ENCODE peak calls at places on chromosomes 5 and 9, in nine cellular contexts. One of them, this sample, is unnamed.

GRCh38 chr9:127549771-127550170 is 62.3 kb upstream of the STXBP1 start:
- DNase-seq in CD8-positive, alpha-beta T cell: no peak
- DNase-seq in astrocyte of the spinal cord: no peak
- DNase-seq in left ventricle myocardium inferior: no peak
- DNase-seq in pancreas: no peak
- DNase-seq in foreskin fibroblast: no peak
- DNase-seq in fibroblast of the aortic adventitia: no peak
- DNase-seq in SK-N-SH: no peak
- DNase-seq in AG09309: no peak
- DNase-seq in this sample: no peak

GRCh38 chr9:126226991-126227937 is 99.4 kb upstream of the MVB12B start:
- DNase-seq in CD8-positive, alpha-beta T cell: no peak
- DNase-seq in astrocyte of the spinal cord: no peak
- DNase-seq in left ventricle myocardium inferior: no peak
- DNase-seq in pancreas: no peak
- DNase-seq in foreskin fibroblast: no peak
- DNase-seq in fibroblast of the aortic adventitia: no peak
- DNase-seq in SK-N-SH: no peak
- DNase-seq in AG09309: no peak
- DNase-seq in this sample: no peak

GRCh38 chr5:54362434-54362833 is 52.1 kb upstream of the ARL15 start:
- DNase-seq in CD8-positive, alpha-beta T cell: no peak
- DNase-seq in astrocyte of the spinal cord: peak; percentile 7
- DNase-seq in left ventricle myocardium inferior: no peak
- DNase-seq in pancreas: no peak
- DNase-seq in foreskin fibroblast: peak; percentile 50
- DNase-seq in fibroblast of the aortic adventitia: peak; percentile 68
- DNase-seq in SK-N-SH: no peak
- DNase-seq in AG09309: peak; percentile 61
- DNase-seq in this sample: no peak

GRCh38 chr5:56402273-56403223 is 169.4 kb upstream of the ANKRD55 start:
- DNase-seq in CD8-positive, alpha-beta T cell: no peak
- DNase-seq in astrocyte of the spinal cord: no peak
- DNase-seq in left ventricle myocardium inferior: no peak
- DNase-seq in pancreas: no peak
- DNase-seq in foreskin fibroblast: no peak
- DNase-seq in fibroblast of the aortic adventitia: no peak
- DNase-seq in SK-N-SH: peak; percentile 35
- DNase-seq in AG09309: no peak
- DNase-seq in this sample: no peak

GRCh38 chr5:177336112-177336511 is 15.4 kb downstream of the LMAN2 start:
- DNase-seq in CD8-positive, alpha-beta T cell: no peak
- DNase-seq in astrocyte of the spinal cord: no peak
- DNase-seq in left ventricle myocardium inferior: no peak
- DNase-seq in pancreas: no peak
- DNase-seq in foreskin fibroblast: peak; percentile 17
- DNase-seq in fibroblast of the aortic adventitia: no peak
- DNase-seq in SK-N-SH: peak; percentile 77
- DNase-seq in AG09309: no peak
- DNase-seq in this sample: no peak

GRCh38 chr5:34802834-34803563 is 36.0 kb upstream of the TTC23L start:
- DNase-seq in CD8-positive, alpha-beta T cell: no peak
- DNase-seq in astrocyte of the spinal cord: no peak
- DNase-seq in left ventricle myocardium inferior: no peak
- DNase-seq in pancreas: no peak
- DNase-seq in foreskin fibroblast: no peak
- DNase-seq in fibroblast of the aortic adventitia: no peak
- DNase-seq in SK-N-SH: no peak
- DNase-seq in AG09309: no peak
- DNase-seq in this sample: no peak

GRCh38 chr5:14277407-14278320 is 134.5 kb downstream of the TRIO start:
- DNase-seq in CD8-positive, alpha-beta T cell: no peak
- DNase-seq in astrocyte of the spinal cord: no peak
- DNase-seq in left ventricle myocardium inferior: no peak
- DNase-seq in pancreas: no peak
- DNase-seq in foreskin fibroblast: no peak
- DNase-seq in fibroblast of the aortic adventitia: no peak
- DNase-seq in SK-N-SH: no peak
- DNase-seq in AG09309: no peak
- DNase-seq in this sample: no peak

GRCh38 chr5:643811-644271 is 31.7 kb downstream of the CEP72 start:
- DNase-seq in CD8-positive, alpha-beta T cell: no peak
- DNase-seq in astrocyte of the spinal cord: peak; percentile 5
- DNase-seq in left ventricle myocardium inferior: no peak
- DNase-seq in pancreas: no peak
- DNase-seq in foreskin fibroblast: no peak
- DNase-seq in fibroblast of the aortic adventitia: no peak
- DNase-seq in SK-N-SH: no peak
- DNase-seq in AG09309: no peak
- DNase-seq in this sample: peak; percentile 24

GRCh38 chr5:156423597-156423996 is 96.6 kb downstream of the SGCD start:
- DNase-seq in CD8-positive, alpha-beta T cell: no peak
- DNase-seq in astrocyte of the spinal cord: no peak
- DNase-seq in left ventricle myocardium inferior: no peak
- DNase-seq in pancreas: no peak
- DNase-seq in foreskin fibroblast: no peak
- DNase-seq in fibroblast of the aortic adventitia: no peak
- DNase-seq in SK-N-SH: no peak
- DNase-seq in AG09309: no peak
- DNase-seq in this sample: no peak

GRCh38 chr5:1405121-1405520 is 40.1 kb downstream of the SLC6A3 start:
- DNase-seq in CD8-positive, alpha-beta T cell: no peak
- DNase-seq in astrocyte of the spinal cord: no peak
- DNase-seq in left ventricle myocardium inferior: peak; percentile 3
- DNase-seq in pancreas: peak; percentile 44
- DNase-seq in foreskin fibroblast: no peak
- DNase-seq in fibroblast of the aortic adventitia: no peak
- DNase-seq in SK-N-SH: no peak
- DNase-seq in AG09309: no peak
- DNase-seq in this sample: no peak

GRCh38 chr5:125190232-125191051 is 444.0 kb upstream of the ZNF608 start:
- DNase-seq in CD8-positive, alpha-beta T cell: no peak
- DNase-seq in astrocyte of the spinal cord: peak; percentile 26
- DNase-seq in left ventricle myocardium inferior: no peak
- DNase-seq in pancreas: no peak
- DNase-seq in foreskin fibroblast: peak; percentile 72
- DNase-seq in fibroblast of the aortic adventitia: no peak
- DNase-seq in SK-N-SH: peak; percentile 40
- DNase-seq in AG09309: peak; percentile 17
- DNase-seq in this sample: no peak

GRCh38 chr5:121516997-121517396 is 334.7 kb upstream of the FTMT start:
- DNase-seq in CD8-positive, alpha-beta T cell: no peak
- DNase-seq in astrocyte of the spinal cord: no peak
- DNase-seq in left ventricle myocardium inferior: no peak
- DNase-seq in pancreas: no peak
- DNase-seq in foreskin fibroblast: no peak
- DNase-seq in fibroblast of the aortic adventitia: no peak
- DNase-seq in SK-N-SH: no peak
- DNase-seq in AG09309: no peak
- DNase-seq in this sample: no peak

GRCh38 chr5:76389513-76390154 is 13.5 kb upstream of the IQGAP2 start:
- DNase-seq in CD8-positive, alpha-beta T cell: no peak
- DNase-seq in astrocyte of the spinal cord: peak; percentile 24
- DNase-seq in left ventricle myocardium inferior: no peak
- DNase-seq in pancreas: no peak
- DNase-seq in foreskin fibroblast: no peak
- DNase-seq in fibroblast of the aortic adventitia: no peak
- DNase-seq in SK-N-SH: no peak
- DNase-seq in AG09309: no peak
- DNase-seq in this sample: no peak

GRCh38 chr5:135458921-135459331 is 6.8 kb upstream of the TIFAB start:
- DNase-seq in CD8-positive, alpha-beta T cell: no peak
- DNase-seq in astrocyte of the spinal cord: peak; percentile 13
- DNase-seq in left ventricle myocardium inferior: no peak
- DNase-seq in pancreas: peak; percentile 39
- DNase-seq in foreskin fibroblast: no peak
- DNase-seq in fibroblast of the aortic adventitia: peak; percentile 72
- DNase-seq in SK-N-SH: no peak
- DNase-seq in AG09309: no peak
- DNase-seq in this sample: no peak

GRCh38 chr5:143197260-143197656 is 206.2 kb downstream of the NR3C1 start:
- DNase-seq in CD8-positive, alpha-beta T cell: no peak
- DNase-seq in astrocyte of the spinal cord: no peak
- DNase-seq in left ventricle myocardium inferior: no peak
- DNase-seq in pancreas: no peak
- DNase-seq in foreskin fibroblast: no peak
- DNase-seq in fibroblast of the aortic adventitia: no peak
- DNase-seq in SK-N-SH: no peak
- DNase-seq in AG09309: no peak
- DNase-seq in this sample: no peak

GRCh38 chr9:21656776-21657637 is 145.4 kb upstream of the MTAP start:
- DNase-seq in CD8-positive, alpha-beta T cell: no peak
- DNase-seq in astrocyte of the spinal cord: peak; percentile 71
- DNase-seq in left ventricle myocardium inferior: no peak
- DNase-seq in pancreas: no peak
- DNase-seq in foreskin fibroblast: no peak
- DNase-seq in fibroblast of the aortic adventitia: peak; percentile 99
- DNase-seq in SK-N-SH: no peak
- DNase-seq in AG09309: peak; percentile 72
- DNase-seq in this sample: no peak

GRCh38 chr5:174217527-174217926 is 172.0 kb downstream of the NSG2 start:
- DNase-seq in CD8-positive, alpha-beta T cell: no peak
- DNase-seq in astrocyte of the spinal cord: no peak
- DNase-seq in left ventricle myocardium inferior: no peak
- DNase-seq in pancreas: no peak
- DNase-seq in foreskin fibroblast: no peak
- DNase-seq in fibroblast of the aortic adventitia: no peak
- DNase-seq in SK-N-SH: no peak
- DNase-seq in AG09309: no peak
- DNase-seq in this sample: no peak

GRCh38 chr9:124411514-124412227 is 3.6 kb downstream of the PSMB7 start:
- DNase-seq in CD8-positive, alpha-beta T cell: no peak
- DNase-seq in astrocyte of the spinal cord: peak; percentile 76
- DNase-seq in left ventricle myocardium inferior: no peak
- DNase-seq in pancreas: no peak
- DNase-seq in foreskin fibroblast: peak; percentile 58
- DNase-seq in fibroblast of the aortic adventitia: peak; percentile 83
- DNase-seq in SK-N-SH: no peak
- DNase-seq in AG09309: peak; percentile 52
- DNase-seq in this sample: no peak

GRCh38 chr5:15529821-15530220 is 29.8 kb downstream of the FBXL7 start:
- DNase-seq in CD8-positive, alpha-beta T cell: no peak
- DNase-seq in astrocyte of the spinal cord: no peak
- DNase-seq in left ventricle myocardium inferior: no peak
- DNase-seq in pancreas: no peak
- DNase-seq in foreskin fibroblast: no peak
- DNase-seq in fibroblast of the aortic adventitia: peak; percentile 50
- DNase-seq in SK-N-SH: no peak
- DNase-seq in AG09309: no peak
- DNase-seq in this sample: no peak

DNA sequence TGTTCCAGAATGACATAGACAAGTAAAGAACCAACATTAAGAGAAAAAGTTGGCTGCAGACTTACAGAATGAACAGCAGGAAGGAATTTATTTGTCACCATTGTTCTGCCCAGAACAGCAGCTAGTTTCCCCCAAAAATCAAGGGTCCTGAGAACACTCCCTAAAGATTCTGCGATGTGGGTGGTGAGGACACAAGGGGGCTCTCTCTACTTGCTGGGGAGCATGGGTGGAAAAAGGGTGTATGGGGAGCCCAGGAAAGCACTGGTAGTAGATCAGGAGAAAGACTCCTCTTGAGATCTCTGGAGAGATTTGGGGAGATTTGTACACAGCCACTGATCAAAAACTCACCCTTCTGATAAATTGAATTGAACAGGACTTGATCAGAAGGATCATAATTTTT is 316.5 kb downstream of the KCTD16 start:
- DNase-seq in CD8-positive, alpha-beta T cell: no peak
- DNase-seq in astrocyte of the spinal cord: no peak
- DNase-seq in left ventricle myocardium inferior: no peak
- DNase-seq in pancreas: no peak
- DNase-seq in foreskin fibroblast: no peak
- DNase-seq in fibroblast of the aortic adventitia: no peak
- DNase-seq in SK-N-SH: no peak
- DNase-seq in AG09309: no peak
- DNase-seq in this sample: no peak
- TF ChIP-seq CTCF in CD8-positive, alpha-beta T cell: no peak
- TF ChIP-seq CTCF in astrocyte of the spinal cord: peak; percentile 8
- TF ChIP-seq CTCF in left ventricle myocardium inferior: no peak
- TF ChIP-seq CTCF in pancreas: no peak
- TF ChIP-seq CTCF in foreskin fibroblast: no peak
- TF ChIP-seq CTCF in fibroblast of the aortic adventitia: peak; percentile 12
- TF ChIP-seq CTCF in SK-N-SH: no peak
- TF ChIP-seq CTCF in AG09309: no peak
- TF ChIP-seq CTCF in this sample: no peak

GRCh38 chr5:16679863-16680262 is 63.1 kb upstream of the RETREG1 start:
- DNase-seq in CD8-positive, alpha-beta T cell: no peak
- DNase-seq in astrocyte of the spinal cord: no peak
- DNase-seq in left ventricle myocardium inferior: no peak
- DNase-seq in pancreas: no peak
- DNase-seq in foreskin fibroblast: no peak
- DNase-seq in fibroblast of the aortic adventitia: no peak
- DNase-seq in SK-N-SH: no peak
- DNase-seq in AG09309: no peak
- DNase-seq in this sample: no peak
- TF ChIP-seq CTCF in CD8-positive, alpha-beta T cell: no peak
- TF ChIP-seq CTCF in astrocyte of the spinal cord: peak; percentile 19
- TF ChIP-seq CTCF in left ventricle myocardium inferior: no peak
- TF ChIP-seq CTCF in pancreas: no peak
- TF ChIP-seq CTCF in foreskin fibroblast: no peak
- TF ChIP-seq CTCF in fibroblast of the aortic adventitia: no peak
- TF ChIP-seq CTCF in SK-N-SH: peak; percentile 27
- TF ChIP-seq CTCF in AG09309: peak; percentile 10
- TF ChIP-seq CTCF in this sample: no peak

GRCh38 chr9:128917151-128917849 is 3.5 kb upstream of the PHYHD1 start:
- DNase-seq in CD8-positive, alpha-beta T cell: no peak
- DNase-seq in astrocyte of the spinal cord: peak; percentile 76
- DNase-seq in left ventricle myocardium inferior: peak; percentile 82
- DNase-seq in pancreas: peak; percentile 84
- DNase-seq in foreskin fibroblast: peak; percentile 88
- DNase-seq in fibroblast of the aortic adventitia: peak; percentile 92
- DNase-seq in SK-N-SH: no peak
- DNase-seq in AG09309: no peak
- DNase-seq in this sample: no peak
- TF ChIP-seq CTCF in CD8-positive, alpha-beta T cell: no peak
- TF ChIP-seq CTCF in astrocyte of the spinal cord: no peak
- TF ChIP-seq CTCF in left ventricle myocardium inferior: no peak
- TF ChIP-seq CTCF in pancreas: no peak
- TF ChIP-seq CTCF in foreskin fibroblast: no peak
- TF ChIP-seq CTCF in fibroblast of the aortic adventitia: no peak
- TF ChIP-seq CTCF in SK-N-SH: no peak
- TF ChIP-seq CTCF in AG09309: no peak
- TF ChIP-seq CTCF in this sample: no peak

DNA sequence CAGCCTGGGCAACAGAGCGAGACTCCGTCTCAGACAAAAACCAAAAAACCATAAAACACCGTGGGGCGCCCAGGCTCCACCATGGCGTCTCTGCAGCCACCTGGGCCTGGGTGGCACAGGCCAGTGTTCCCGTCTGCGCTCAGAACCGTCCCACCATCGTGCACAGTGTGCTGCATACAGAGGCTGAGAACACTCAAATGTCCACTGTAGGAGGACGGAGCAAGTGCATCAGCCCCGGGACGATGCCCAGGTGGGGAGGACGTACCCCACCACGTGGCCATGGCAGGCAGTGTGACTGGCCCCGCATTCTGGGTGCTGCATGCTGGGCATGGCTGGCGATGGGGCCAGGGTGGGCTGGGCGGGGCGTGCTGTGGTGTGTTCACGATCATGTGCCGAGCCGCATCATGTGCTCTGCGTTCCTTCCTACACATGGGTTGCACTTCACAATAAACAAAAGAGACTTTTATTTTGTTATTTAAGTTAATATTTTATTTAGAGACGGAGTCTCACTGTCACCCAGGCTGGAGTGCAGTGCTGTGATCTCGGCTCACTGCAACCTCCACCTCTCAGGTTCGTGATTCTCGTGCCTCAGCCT is 37.8 kb downstream of the EXD3 start:
- DNase-seq in CD8-positive, alpha-beta T cell: no peak
- DNase-seq in astrocyte of the spinal cord: no peak
- DNase-seq in left ventricle myocardium inferior: peak; percentile 4
- DNase-seq in pancreas: no peak
- DNase-seq in foreskin fibroblast: no peak
- DNase-seq in fibroblast of the aortic adventitia: no peak
- DNase-seq in SK-N-SH: no peak
- DNase-seq in AG09309: no peak
- DNase-seq in this sample: no peak
- TF ChIP-seq CTCF in CD8-positive, alpha-beta T cell: no peak
- TF ChIP-seq CTCF in astrocyte of the spinal cord: no peak
- TF ChIP-seq CTCF in left ventricle myocardium inferior: no peak
- TF ChIP-seq CTCF in pancreas: no peak
- TF ChIP-seq CTCF in foreskin fibroblast: no peak
- TF ChIP-seq CTCF in fibroblast of the aortic adventitia: no peak
- TF ChIP-seq CTCF in SK-N-SH: no peak
- TF ChIP-seq CTCF in AG09309: no peak
- TF ChIP-seq CTCF in this sample: no peak

This sample was measured in nephron progenitor cell.